ENCODE peak calls at places on chromosomes 3 and 15, in five cellular contexts. Y, G, P, N and R are unnamed samples.

GRCh38 chr3:52606373-52607085 is 70.1 kb downstream of the UQCC5 start:
- DNase-seq in Y (peak), G (peak), P (no peak), N (no peak), R (no peak)

GRCh38 chr15:89964555-89964954 is 36.6 kb upstream of the ZNF710 start:
- DNase-seq in Y (peak), G (peak), P (no peak), N (no peak), R (no peak)

GRCh38 chr3:171753025-171753472 is 57.2 kb downstream of the PLD1 start:
- DNase-seq in Y (no peak), G (peak), P (no peak), N (peak), R (no peak)

GRCh38 chr3:106049876-106050275 is 181.1 kb upstream of the CBLB start:
- DNase-seq in Y (no peak), G (no peak), P (no peak), N (no peak), R (no peak)

GRCh38 chr3:89116486-89116885 is 9.1 kb downstream of the EPHA3 start:
- DNase-seq in Y (no peak), G (no peak), P (no peak), N (no peak), R (no peak)

GRCh38 chr3:189824629-189825312 is 193.6 kb downstream of the TP63 start:
- DNase-seq in Y (no peak), G (peak), P (no peak), N (no peak), R (no peak)

GRCh38 chr15:65249641-65250040 is 37.0 kb downstream of the PARP16 start:
- DNase-seq in Y (no peak), G (no peak), P (peak), N (no peak), R (no peak)

GRCh38 chr15:43281926-43282602 is 15.3 kb upstream of the TGM5 start:
- DNase-seq in Y (no peak), G (no peak), P (no peak), N (no peak), R (no peak)

GRCh38 chr15:101115318-101115886 is 136.4 kb downstream of the CHSY1 start:
- DNase-seq in Y (no peak), G (no peak), P (no peak), N (no peak), R (no peak)

GRCh38 chr15:63852407-63852806 is 18.7 kb upstream of the HERC1 start:
- DNase-seq in Y (no peak), G (no peak), P (no peak), N (no peak), R (no peak)

GRCh38 chr15:90660195-90660995 is 56.8 kb upstream of the BLM start:
- DNase-seq in Y (no peak), G (peak), P (peak), N (peak), R (no peak)

GRCh38 chr15:77001966-77002365 is 7.0 kb downstream of the PSTPIP1 start:
- DNase-seq in Y (no peak), G (no peak), P (no peak), N (no peak), R (no peak)

GRCh38 chr3:127747751-127748521 is 74.4 kb downstream of the MGLL start:
- DNase-seq in Y (peak), G (peak), P (no peak), N (peak), R (no peak)

GRCh38 chr3:71583569-71584215 is at the start of gene FOXP1:
- DNase-seq in Y (peak), G (peak), P (peak), N (peak), R (peak)

GRCh38 chr15:57873564-57874209 is 167.2 kb downstream of the POLR2M start:
- DNase-seq in Y (no peak), G (no peak), P (no peak), N (no peak), R (no peak)

GRCh38 chr3:57110214-57110613 is 49.8 kb downstream of the SPATA12 start:
- DNase-seq in Y (no peak), G (no peak), P (no peak), N (no peak), R (no peak)

GRCh38 chr3:170033489-170033888 is 4.3 kb upstream of the GPR160 start:
- DNase-seq in Y (no peak), G (no peak), P (no peak), N (no peak), R (no peak)

GRCh38 chr3:77626157-77626556 is 586.3 kb downstream of the ROBO2 start:
- DNase-seq in Y (no peak), G (no peak), P (no peak), N (no peak), R (no peak)

GRCh38 chr3:129122697-129123055 is 1.1 kb upstream of the RAB43 start:
- DNase-seq in Y (no peak), G (no peak), P (no peak), N (no peak), R (no peak)

GRCh38 chr3:185744997-185745843 is 79.6 kb downstream of the IGF2BP2 start:
- DNase-seq in Y (no peak), G (peak), P (no peak), N (no peak), R (no peak)

GRCh38 chr3:129974451-129975331 is at the start of gene TRH:
- DNase-seq in Y (no peak), G (no peak), P (no peak), N (no peak), R (no peak)